ENCODE peak calls at places on chromosome 1, in five cellular contexts. One of them, this sample, is unnamed.

GRCh38 chr1:64948216-64948615 is 18.1 kb downstream of the JAK1 start:
- DNase-seq in upper lobe of right lung: no peak
- DNase-seq in tibial nerve: no peak
- DNase-seq in esophagus squamous epithelium: no peak
- DNase-seq in colonic mucosa: no peak
- DNase-seq in this sample: no peak

GRCh38 chr1:67710417-67710816 is 25.4 kb downstream of the GADD45A start:
- DNase-seq in upper lobe of right lung: no peak
- DNase-seq in colonic mucosa: no peak
- DNase-seq in esophagus squamous epithelium: no peak
- DNase-seq in tibial nerve: no peak
- DNase-seq in this sample: peak; percentile 75

GRCh38 chr1:63634471-63634870 is 41.3 kb downstream of the PGM1 start:
- DNase-seq in esophagus squamous epithelium: no peak
- DNase-seq in upper lobe of right lung: no peak
- DNase-seq in tibial nerve: no peak
- DNase-seq in colonic mucosa: no peak
- DNase-seq in this sample: no peak

GRCh38 chr1:74728736-74729135 is 4.1 kb downstream of the CRYZ start:
- DNase-seq in esophagus squamous epithelium: no peak
- DNase-seq in tibial nerve: no peak
- DNase-seq in colonic mucosa: no peak
- DNase-seq in upper lobe of right lung: no peak
- DNase-seq in this sample: no peak

GRCh38 chr1:234955107-234955731 is 173.4 kb downstream of the TOMM20 start:
- DNase-seq in tibial nerve: no peak
- DNase-seq in colonic mucosa: peak; percentile 84
- DNase-seq in upper lobe of right lung: peak; percentile 80
- DNase-seq in esophagus squamous epithelium: no peak
- DNase-seq in this sample: no peak

GRCh38 chr1:163650624-163651023 is 328.9 kb downstream of the NUF2 start:
- DNase-seq in upper lobe of right lung: no peak
- DNase-seq in esophagus squamous epithelium: no peak
- DNase-seq in tibial nerve: no peak
- DNase-seq in colonic mucosa: no peak
- DNase-seq in this sample: no peak

GRCh38 chr1:60547821-60548220 is 474.3 kb upstream of the C1orf87 start:
- DNase-seq in esophagus squamous epithelium: no peak
- DNase-seq in colonic mucosa: no peak
- DNase-seq in upper lobe of right lung: no peak
- DNase-seq in tibial nerve: no peak
- DNase-seq in this sample: no peak

GRCh38 chr1:215793210-215793609 is 226.1 kb downstream of the KCTD3 start:
- DNase-seq in esophagus squamous epithelium: no peak
- DNase-seq in tibial nerve: no peak
- DNase-seq in colonic mucosa: no peak
- DNase-seq in upper lobe of right lung: no peak
- DNase-seq in this sample: peak; percentile 2

GRCh38 chr1:202805886-202806511 is 2.2 kb downstream of the KDM5B start:
- DNase-seq in upper lobe of right lung: no peak
- DNase-seq in colonic mucosa: no peak
- DNase-seq in esophagus squamous epithelium: no peak
- DNase-seq in tibial nerve: no peak
- DNase-seq in this sample: no peak

GRCh38 chr1:204131978-204132377 is 19.9 kb downstream of the ETNK2 start:
- DNase-seq in tibial nerve: no peak
- DNase-seq in esophagus squamous epithelium: no peak
- DNase-seq in upper lobe of right lung: no peak
- DNase-seq in colonic mucosa: no peak
- DNase-seq in this sample: no peak

GRCh38 chr1:85289207-85289847 is 12.9 kb upstream of the BCL10 start:
- DNase-seq in esophagus squamous epithelium: no peak
- DNase-seq in colonic mucosa: no peak
- DNase-seq in upper lobe of right lung: no peak
- DNase-seq in tibial nerve: no peak
- DNase-seq in this sample: peak; percentile 90

GRCh38 chr1:47519971-47520370 is 82.1 kb downstream of the FOXD2 start:
- DNase-seq in upper lobe of right lung: no peak
- DNase-seq in esophagus squamous epithelium: no peak
- DNase-seq in tibial nerve: no peak
- DNase-seq in colonic mucosa: no peak
- DNase-seq in this sample: no peak

GRCh38 chr1:214362188-214362882 is 81.4 kb downstream of the SMYD2 start:
- DNase-seq in tibial nerve: peak; percentile 7
- DNase-seq in upper lobe of right lung: no peak
- DNase-seq in colonic mucosa: no peak
- DNase-seq in esophagus squamous epithelium: no peak
- DNase-seq in this sample: peak; percentile 57

GRCh38 chr1:47333578-47333921 is at the start of gene CMPK1:
- DNase-seq in upper lobe of right lung: peak; percentile 94
- DNase-seq in colonic mucosa: peak; percentile 87
- DNase-seq in esophagus squamous epithelium: no peak
- DNase-seq in tibial nerve: peak; percentile 62
- DNase-seq in this sample: peak; percentile 78

GRCh38 chr1:190179817-190180216 is 297.8 kb downstream of the BRINP3 start:
- DNase-seq in upper lobe of right lung: no peak
- DNase-seq in esophagus squamous epithelium: no peak
- DNase-seq in colonic mucosa: no peak
- DNase-seq in tibial nerve: no peak
- DNase-seq in this sample: no peak

GRCh38 chr1:64936958-64937357 is 29.4 kb downstream of the JAK1 start:
- DNase-seq in tibial nerve: no peak
- DNase-seq in esophagus squamous epithelium: no peak
- DNase-seq in colonic mucosa: no peak
- DNase-seq in upper lobe of right lung: no peak
- DNase-seq in this sample: no peak

GRCh38 chr1:245290836-245291235 is 136.1 kb downstream of the KIF26B start:
- DNase-seq in esophagus squamous epithelium: no peak
- DNase-seq in upper lobe of right lung: no peak
- DNase-seq in tibial nerve: no peak
- DNase-seq in colonic mucosa: no peak
- DNase-seq in this sample: no peak

GRCh38 chr1:207518608-207519239 is 22.8 kb downstream of the CR1 start:
- DNase-seq in colonic mucosa: no peak
- DNase-seq in upper lobe of right lung: no peak
- DNase-seq in esophagus squamous epithelium: no peak
- DNase-seq in tibial nerve: no peak
- DNase-seq in this sample: no peak

GRCh38 chr1:219438386-219438785 is 174.5 kb downstream of the ZC3H11B start:
- DNase-seq in colonic mucosa: no peak
- DNase-seq in tibial nerve: no peak
- DNase-seq in esophagus squamous epithelium: no peak
- DNase-seq in upper lobe of right lung: no peak
- DNase-seq in this sample: no peak

GRCh38 chr1:194300776-194301175 is 1114.4 kb upstream of the B3GALT2 start:
- DNase-seq in colonic mucosa: no peak
- DNase-seq in upper lobe of right lung: no peak
- DNase-seq in tibial nerve: no peak
- DNase-seq in esophagus squamous epithelium: no peak
- DNase-seq in this sample: no peak

GRCh38 chr1:63789856-63790605 is 16.2 kb downstream of the ROR1 start:
- DNase-seq in esophagus squamous epithelium: no peak
- DNase-seq in colonic mucosa: no peak
- DNase-seq in tibial nerve: no peak
- DNase-seq in upper lobe of right lung: no peak
- DNase-seq in this sample: no peak

GRCh38 chr1:201648911-201649775 is 110.2 kb downstream of the NAV1 start:
- DNase-seq in esophagus squamous epithelium: no peak
- DNase-seq in tibial nerve: peak; percentile 24
- DNase-seq in upper lobe of right lung: no peak
- DNase-seq in colonic mucosa: peak; percentile 59
- DNase-seq in this sample: no peak

GRCh38 chr1:161088587-161089110 is 709 bp downstream of the NECTIN4 start:
- DNase-seq in colonic mucosa: no peak
- DNase-seq in tibial nerve: no peak
- DNase-seq in esophagus squamous epithelium: no peak
- DNase-seq in upper lobe of right lung: no peak
- DNase-seq in this sample: peak; percentile 35

GRCh38 chr1:24643362-24644346 is 552 bp downstream of the SRRM1 start:
- DNase-seq in colonic mucosa: peak; percentile 51
- DNase-seq in esophagus squamous epithelium: no peak
- DNase-seq in upper lobe of right lung: peak; percentile 84
- DNase-seq in tibial nerve: no peak
- DNase-seq in this sample: no peak

GRCh38 chr1:53255031-53255430 is 16.7 kb upstream of the MAGOH start:
- DNase-seq in colonic mucosa: no peak
- DNase-seq in esophagus squamous epithelium: no peak
- DNase-seq in upper lobe of right lung: no peak
- DNase-seq in tibial nerve: no peak
- DNase-seq in this sample: no peak

GRCh38 chr1:6507461-6507911 is 16.0 kb upstream of the PLEKHG5 start:
- DNase-seq in esophagus squamous epithelium: no peak
- DNase-seq in tibial nerve: no peak
- DNase-seq in colonic mucosa: no peak
- DNase-seq in upper lobe of right lung: no peak
- DNase-seq in this sample: no peak

GRCh38 chr1:179146476-179146875 is 64.6 kb downstream of the TOR3A start:
- DNase-seq in esophagus squamous epithelium: no peak
- DNase-seq in tibial nerve: no peak
- DNase-seq in colonic mucosa: no peak
- DNase-seq in upper lobe of right lung: no peak
- DNase-seq in this sample: no peak

DNA sequence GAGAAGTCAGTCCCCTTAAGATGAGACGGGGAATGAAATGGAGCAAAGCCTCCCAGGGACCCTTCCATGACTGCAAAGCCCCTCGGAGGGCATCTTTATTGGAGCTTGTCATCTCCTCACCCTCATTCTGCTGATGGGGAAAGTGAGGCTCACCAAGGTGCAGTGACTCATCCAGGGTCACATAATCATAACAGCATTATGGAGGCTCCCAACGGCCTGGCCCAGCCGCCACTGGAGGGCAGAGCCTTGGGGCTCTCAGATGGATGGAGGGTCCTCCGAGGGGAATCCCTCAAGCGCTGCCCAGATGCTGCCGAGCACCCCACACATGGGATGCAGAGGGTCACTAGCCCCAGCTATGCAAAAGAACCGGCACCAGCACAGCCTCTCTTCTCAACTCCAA is 18.9 kb downstream of the IFFO2 start:
- DNase-seq in esophagus squamous epithelium: no peak
- DNase-seq in colonic mucosa: no peak
- DNase-seq in upper lobe of right lung: no peak
- DNase-seq in tibial nerve: no peak
- DNase-seq in this sample: no peak
- H3K27ac ChIP-seq in esophagus squamous epithelium: no peak overlapping the region
- H3K27ac ChIP-seq in colonic mucosa: no peak overlapping the region
- H3K27ac ChIP-seq in upper lobe of right lung: no peak overlapping the region
- H3K27ac ChIP-seq in tibial nerve: no peak overlapping the region
- H3K27ac ChIP-seq in this sample: no peak overlapping the region

GRCh38 chr1:155968670-155969069 is 9.7 kb downstream of the ARHGEF2 start:
- DNase-seq in upper lobe of right lung: no peak
- DNase-seq in tibial nerve: no peak
- DNase-seq in colonic mucosa: no peak
- DNase-seq in esophagus squamous epithelium: no peak
- DNase-seq in this sample: no peak

GRCh38 chr1:155967410-155968400 is 10.6 kb downstream of the ARHGEF2 start:
- DNase-seq in tibial nerve: no peak
- DNase-seq in colonic mucosa: no peak
- DNase-seq in upper lobe of right lung: no peak
- DNase-seq in esophagus squamous epithelium: no peak
- DNase-seq in this sample: no peak

GRCh38 chr1:155964193-155964592 is 14.2 kb downstream of the ARHGEF2 start:
- DNase-seq in tibial nerve: no peak
- DNase-seq in upper lobe of right lung: no peak
- DNase-seq in esophagus squamous epithelium: no peak
- DNase-seq in colonic mucosa: no peak
- DNase-seq in this sample: no peak

GRCh38 chr1:155966750-155967149 is 11.6 kb downstream of the ARHGEF2 start:
- DNase-seq in esophagus squamous epithelium: no peak
- DNase-seq in upper lobe of right lung: no peak
- DNase-seq in tibial nerve: no peak
- DNase-seq in colonic mucosa: no peak
- DNase-seq in this sample: no peak

GRCh38 chr1:155966135-155966534 is 12.2 kb downstream of the ARHGEF2 start:
- DNase-seq in tibial nerve: no peak
- DNase-seq in upper lobe of right lung: no peak
- DNase-seq in colonic mucosa: no peak
- DNase-seq in esophagus squamous epithelium: no peak
- DNase-seq in this sample: no peak
- TF ChIP-seq CTCF in tibial nerve: no peak
- TF ChIP-seq CTCF in upper lobe of right lung: peak; percentile 10
- TF ChIP-seq CTCF in colonic mucosa: no peak
- TF ChIP-seq CTCF in esophagus squamous epithelium: no peak
- TF ChIP-seq CTCF in this sample: peak; percentile 48

DNA sequence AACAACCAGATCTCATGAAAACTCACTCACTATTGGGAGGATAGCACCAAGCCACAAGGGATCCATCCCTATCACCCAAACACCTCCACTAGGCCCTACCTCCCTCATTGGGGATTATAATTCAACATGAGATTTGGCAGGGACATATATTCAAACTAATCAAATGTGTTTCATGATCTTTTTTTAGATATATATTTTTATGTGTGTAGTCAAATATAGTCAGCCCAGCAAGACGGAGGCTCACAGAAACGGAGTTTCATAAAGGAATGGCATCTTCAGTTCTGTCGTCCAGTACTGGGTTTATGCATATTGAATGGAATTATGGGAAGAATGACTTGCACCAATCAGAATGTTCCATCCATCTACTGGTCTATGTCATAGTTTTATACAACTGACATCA is 343.3 kb upstream of the KAZN start:
- DNase-seq in esophagus squamous epithelium: no peak
- DNase-seq in tibial nerve: no peak
- DNase-seq in upper lobe of right lung: no peak
- DNase-seq in colonic mucosa: no peak
- DNase-seq in this sample: no peak
- H3K27ac ChIP-seq in esophagus squamous epithelium: peak overlapping the region; percentile 31
- H3K27ac ChIP-seq in tibial nerve: no peak overlapping the region
- H3K27ac ChIP-seq in upper lobe of right lung: no peak overlapping the region
- H3K27ac ChIP-seq in colonic mucosa: no peak overlapping the region
- H3K27ac ChIP-seq in this sample: no peak overlapping the region

DNA sequence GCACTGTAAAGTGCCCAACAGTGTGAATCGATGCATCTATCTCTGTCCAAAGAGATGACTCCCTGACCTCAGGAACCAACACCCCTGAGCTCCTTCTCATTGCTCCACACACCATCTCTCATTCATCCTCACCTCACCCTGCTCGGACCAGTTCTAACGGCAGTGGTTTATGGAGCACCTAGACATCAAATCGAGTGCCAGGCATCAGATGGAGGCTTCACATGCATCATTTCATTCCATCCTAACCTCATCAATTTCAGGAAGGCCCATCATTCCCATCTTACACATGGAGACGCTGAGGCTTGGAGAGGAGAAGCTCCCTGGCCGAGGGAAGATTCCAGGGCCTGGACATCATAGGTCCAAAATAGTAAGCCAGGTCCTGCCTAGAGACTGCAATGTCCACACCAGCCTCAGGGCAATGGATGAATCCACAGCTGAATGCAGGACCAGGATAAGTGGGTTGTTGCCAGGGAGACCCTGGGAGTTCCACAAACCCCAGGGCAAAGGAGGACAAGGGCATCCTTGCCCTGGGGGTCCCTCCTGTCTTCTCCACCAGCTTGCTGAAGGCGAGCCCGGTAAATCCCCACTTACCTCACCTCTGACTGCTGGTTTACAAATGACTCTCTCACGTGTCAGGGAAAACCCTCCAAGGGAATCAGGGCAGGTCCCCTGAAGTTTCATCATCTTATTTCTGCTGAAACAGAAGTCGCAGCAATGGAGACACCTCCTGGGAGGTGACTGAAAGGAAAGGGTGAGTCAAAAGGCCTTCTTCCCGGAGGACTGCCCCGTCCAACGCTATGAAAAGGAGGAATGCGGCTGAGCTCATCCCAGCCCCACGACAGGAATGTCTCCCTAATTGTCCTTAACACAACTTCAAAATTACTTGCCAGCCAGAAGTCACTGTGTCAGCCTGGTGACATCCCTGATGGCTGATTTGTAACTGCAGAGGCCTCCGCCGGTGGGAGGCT is 9.0 kb upstream of the IFFO2 start:
- DNase-seq in colonic mucosa: no peak
- DNase-seq in esophagus squamous epithelium: no peak
- DNase-seq in tibial nerve: no peak
- DNase-seq in upper lobe of right lung: peak; percentile 32
- DNase-seq in this sample: no peak
- TF ChIP-seq CTCF in colonic mucosa: no peak
- TF ChIP-seq CTCF in esophagus squamous epithelium: no peak
- TF ChIP-seq CTCF in tibial nerve: no peak
- TF ChIP-seq CTCF in upper lobe of right lung: no peak
- TF ChIP-seq CTCF in this sample: no peak